ENCODE peak calls at places on chromosomes 16 and 17, in four cellular contexts. Q is T-cell, T is NCI-H1092, I is MCF 10A. H is an unnamed sample.

GRCh38 chr17:73359987-73360410 is 48.2 kb upstream of the CDC42EP4 start:
- DNase-seq in Q (no peak), T (no peak), I (peak; percentile 71), H (no peak)

GRCh38 chr17:37726891-37727780 is 17.7 kb downstream of the HNF1B start:
- DNase-seq in Q (no peak), T (no peak), I (no peak), H (no peak)

GRCh38 chr16:28309811-28310311 is 17.5 kb downstream of the SBK1 start:
- DNase-seq in Q (peak; percentile 83), T (no peak), I (no peak), H (peak; percentile 75)

GRCh38 chr16:4691666-4692412 is 1.5 kb upstream of the NUDT16L1 start:
- DNase-seq in Q (no peak), T (no peak), I (no peak), H (no peak)

GRCh38 chr16:30875881-30876791 is 17.7 kb downstream of the BCL7C start:
- DNase-seq in Q (no peak), T (no peak), I (no peak), H (no peak)

GRCh38 chr17:42937712-42938596 is 26.3 kb downstream of the AARSD1 start:
- DNase-seq in Q (no peak), T (peak; percentile 60), I (peak; percentile 60), H (no peak)

GRCh38 chr17:77441130-77441920 is 300.6 kb downstream of the SEC14L1 start:
- DNase-seq in Q (peak; percentile 70), T (no peak), I (no peak), H (peak; percentile 67)

GRCh38 chr17:2435181-2435741 is 34.4 kb upstream of the MNT start:
- DNase-seq in Q (no peak), T (peak; percentile 84), I (no peak), H (no peak)

GRCh38 chr16:19886061-19886792 is 1.6 kb upstream of the GPRC5B start:
- DNase-seq in Q (peak; percentile 63), T (peak; percentile 52), I (peak; percentile 76), H (peak; percentile 65)

GRCh38 chr17:40443196-40443987 is at the start of gene IGFBP4:
- DNase-seq in Q (peak; percentile 44), T (peak; percentile 20), I (peak; percentile 72), H (peak; percentile 56)

GRCh38 chr17:51479303-51479702 is 219.0 kb downstream of the UTP18 start:
- DNase-seq in Q (no peak), T (no peak), I (no peak), H (no peak)

GRCh38 chr17:29103341-29103740 is 60.4 kb downstream of the PIPOX start:
- DNase-seq in Q (no peak), T (no peak), I (no peak), H (no peak)

GRCh38 chr17:9150407-9151090 is 129.2 kb downstream of the NTN1 start:
- DNase-seq in Q (no peak), T (no peak), I (no peak), H (no peak)

GRCh38 chr17:27473748-27474609 is 17.7 kb downstream of the KSR1 start:
- DNase-seq in Q (peak; percentile 52), T (no peak), I (no peak), H (peak; percentile 77)

GRCh38 chr17:65078441-65079160 is 22.1 kb upstream of the GNA13 start:
- DNase-seq in Q (no peak), T (no peak), I (no peak), H (no peak)

GRCh38 chr17:3799181-3799627 is 1.8 kb downstream of the ITGAE start:
- DNase-seq in Q (no peak), T (no peak), I (no peak), H (no peak)

GRCh38 chr16:55478827-55479559 is at the start of gene MMP2:
- DNase-seq in Q (no peak), T (no peak), I (no peak), H (no peak)

GRCh38 chr17:14304876-14305636 is 4.2 kb downstream of the HS3ST3B1 start:
- DNase-seq in Q (no peak), T (no peak), I (no peak), H (no peak)

GRCh38 chr17:57622886-57623433 is 122.1 kb downstream of the CCDC182 start:
- DNase-seq in Q (no peak), T (no peak), I (peak; percentile 35), H (no peak)

GRCh38 chr17:47967607-47968252 is 3.2 kb upstream of the CDK5RAP3 start:
- DNase-seq in Q (no peak), T (no peak), I (peak; percentile 80), H (no peak)

GRCh38 chr17:55895112-55895759 is 144.4 kb downstream of the PCTP start:
- DNase-seq in Q (no peak), T (no peak), I (peak; percentile 53), H (no peak)

GRCh38 chr17:5508855-5509254 is 22.5 kb downstream of the MIS12 start:
- DNase-seq in Q (no peak), T (peak; percentile 38), I (no peak), H (no peak)

GRCh38 chr17:69523252-69523861 is 108.9 kb downstream of the MAP2K6 start:
- DNase-seq in Q (no peak), T (peak; percentile 16), I (peak; percentile 72), H (no peak)

GRCh38 chr16:66950971-66951790 is 9.9 kb upstream of the CES3 start:
- DNase-seq in Q (no peak), T (no peak), I (no peak), H (no peak)

GRCh38 chr16:89375021-89375420 is 115.3 kb downstream of the ANKRD11 start:
- DNase-seq in Q (no peak), T (peak; percentile 29), I (no peak), H (no peak)

GRCh38 chr17:31744541-31744951 is 114.5 kb downstream of the COPRS start:
- DNase-seq in Q (no peak), T (no peak), I (no peak), H (no peak)

GRCh38 chr17:76434870-76435269 is 18.1 kb downstream of the UBE2O start:
- DNase-seq in Q (no peak), T (no peak), I (peak; percentile 66), H (no peak)

GRCh38 chr17:82446649-82447048 is 3.9 kb downstream of the CYBC1 start:
- DNase-seq in Q (no peak), T (no peak), I (no peak), H (no peak)

H was measured in activated T-helper 9 cell treated with anti-CD3 and anti-CD28 coated beads, Interleukin-2, amount 50 U/mL, for 16 hours.